ENCODE peak calls at places on chromosome 4, in seven cellular contexts. I is activated CD4-positive, CD25-positive, alpha-beta regulatory T cell; T is midbrain; J is hepatocyte; K is stimulated activated CD4-positive, alpha-beta T cell treated with anti-CD3 and anti-CD28 coated beads, TNF-alpha, amount 100 ng/mL, for 24 hours; G is stromal cell of bone marrow; V is NCI-H1092. M is an unnamed sample.

GRCh38 chr4:6204871-6205583 is 4.7 kb upstream of the JAKMIP1 start:
- DNase-seq in I (no peak), T (no peak), J (no peak), K (no peak), G (no peak), V (no peak), M (no peak)

GRCh38 chr4:152679414-152680281 is at the start of gene TMEM154:
- DNase-seq in I (peak; percentile 14), T (peak; percentile 43), J (peak; percentile 74), K (peak; percentile 59), G (peak; percentile 26), V (peak; percentile 46), M (peak; percentile 67)

GRCh38 chr4:173835863-173836262 is 305.8 kb upstream of the HAND2 start:
- DNase-seq in I (no peak), T (no peak), J (peak; percentile 51), K (no peak), G (peak; percentile 45), V (no peak), M (no peak)

GRCh38 chr4:126268106-126268505 is 953.4 kb downstream of the FAT4 start:
- DNase-seq in I (no peak), T (no peak), J (no peak), K (no peak), G (peak; percentile 18), V (no peak), M (no peak)

GRCh38 chr4:74109894-74110605 is 11.1 kb upstream of the CXCL2 start:
- DNase-seq in I (no peak), T (no peak), J (no peak), K (no peak), G (peak; percentile 92), V (no peak), M (no peak)

GRCh38 chr4:173883821-173884220 is 353.8 kb upstream of the HAND2 start:
- DNase-seq in I (no peak), T (no peak), J (peak; percentile 8), K (no peak), G (peak; percentile 2), V (no peak), M (no peak)

GRCh38 chr4:81723927-81724587 is 252.3 kb upstream of the RASGEF1B start:
- DNase-seq in I (no peak), T (no peak), J (peak; percentile 38), K (no peak), G (no peak), V (no peak), M (no peak)

GRCh38 chr4:79198886-79199591 is 126.8 kb downstream of the NAA11 start:
- DNase-seq in I (no peak), T (no peak), J (no peak), K (no peak), G (no peak), V (peak; percentile 55), M (no peak)

GRCh38 chr4:47287735-47288134 is 175.8 kb downstream of the COMMD8 start:
- DNase-seq in I (no peak), T (no peak), J (peak; percentile 36), K (no peak), G (peak; percentile 40), V (no peak), M (no peak)

GRCh38 chr4:23022032-23022431 is 329.3 kb downstream of the GBA3 start:
- DNase-seq in I (no peak), T (no peak), J (peak; percentile 7), K (no peak), G (peak; percentile 86), V (no peak), M (no peak)

GRCh38 chr4:151226004-151226932 is 50.7 kb upstream of the PRSS48 start:
- DNase-seq in I (no peak), T (peak; percentile 56), J (peak; percentile 46), K (no peak), G (peak; percentile 85), V (no peak), M (no peak)

GRCh38 chr4:5098176-5098575 is 46.9 kb downstream of the STK32B start:
- DNase-seq in I (no peak), T (no peak), J (no peak), K (no peak), G (no peak), V (no peak), M (no peak)

GRCh38 chr4:107825072-107825789 is 499 bp downstream of the SGMS2 start:
- DNase-seq in I (no peak), T (no peak), J (peak; percentile 72), K (no peak), G (no peak), V (peak; percentile 42), M (no peak)

GRCh38 chr4:186703510-186703909 is 20.1 kb downstream of the FAT1 start:
- DNase-seq in I (no peak), T (no peak), J (no peak), K (no peak), G (no peak), V (no peak), M (no peak)

GRCh38 chr4:151679247-151679646 is 81.6 kb downstream of the GATB start:
- DNase-seq in I (no peak), T (no peak), J (no peak), K (no peak), G (no peak), V (no peak), M (no peak)

GRCh38 chr4:95268819-95269565 is 279.8 kb downstream of the UNC5C start:
- DNase-seq in I (no peak), T (no peak), J (no peak), K (no peak), G (no peak), V (peak; percentile 7), M (no peak)

GRCh38 chr4:151690164-151690856 is 70.5 kb downstream of the GATB start:
- DNase-seq in I (no peak), T (no peak), J (peak; percentile 32), K (no peak), G (no peak), V (no peak), M (no peak)

GRCh38 chr4:39574946-39575345 is 47.7 kb upstream of the UGDH start:
- DNase-seq in I (no peak), T (no peak), J (no peak), K (no peak), G (no peak), V (no peak), M (no peak)

GRCh38 chr4:19850909-19851308 is 400.8 kb upstream of the SLIT2 start:
- DNase-seq in I (no peak), T (no peak), J (no peak), K (no peak), G (peak; percentile 54), V (no peak), M (no peak)

GRCh38 chr4:124883642-124884041 is 171.1 kb upstream of the ANKRD50 start:
- DNase-seq in I (no peak), T (no peak), J (no peak), K (no peak), G (no peak), V (no peak), M (no peak)

GRCh38 chr4:17788956-17789355 is 7.5 kb upstream of the FAM184B start:
- DNase-seq in I (no peak), T (no peak), J (no peak), K (no peak), G (no peak), V (no peak), M (no peak)

GRCh38 chr4:168528131-168528949 is 31.5 kb downstream of the PALLD start:
- DNase-seq in I (no peak), T (no peak), J (no peak), K (no peak), G (no peak), V (no peak), M (no peak)

GRCh38 chr4:52407545-52407944 is 251.6 kb downstream of the USP46 start:
- DNase-seq in I (no peak), T (no peak), J (no peak), K (no peak), G (no peak), V (no peak), M (no peak)

GRCh38 chr4:161097821-161098220 is 1066.0 kb downstream of the FSTL5 start:
- DNase-seq in I (no peak), T (no peak), J (no peak), K (no peak), G (no peak), V (no peak), M (no peak)

GRCh38 chr4:169160825-169161224 is 109.9 kb downstream of the SH3RF1 start:
- DNase-seq in I (no peak), T (peak; percentile 10), J (no peak), K (no peak), G (peak; percentile 40), V (no peak), M (no peak)

GRCh38 chr4:168562021-168562691 is 65.3 kb downstream of the PALLD start:
- DNase-seq in I (no peak), T (no peak), J (no peak), K (no peak), G (no peak), V (no peak), M (no peak)

GRCh38 chr4:98816386-98816785 is 112.5 kb downstream of the EIF4E start:
- DNase-seq in I (no peak), T (no peak), J (no peak), K (no peak), G (no peak), V (no peak), M (no peak)

GRCh38 chr4:3253808-3254207 is 4.8 kb downstream of the MSANTD1 start:
- DNase-seq in I (no peak), T (no peak), J (no peak), K (no peak), G (no peak), V (no peak), M (no peak)

GRCh38 chr4:144647095-144647959 is 1.4 kb downstream of the HHIP start:
- DNase-seq in I (no peak), T (peak; percentile 62), J (peak; percentile 25), K (no peak), G (no peak), V (no peak), M (no peak)

GRCh38 chr4:19842471-19842870 is 409.2 kb upstream of the SLIT2 start:
- DNase-seq in I (no peak), T (no peak), J (no peak), K (no peak), G (no peak), V (no peak), M (no peak)

GRCh38 chr4:172142331-172142738 is 329.1 kb downstream of the GALNTL6 start:
- DNase-seq in I (no peak), T (no peak), J (no peak), K (no peak), G (no peak), V (no peak), M (no peak)

GRCh38 chr4:151798678-151799416 is 38.0 kb upstream of the GATB start:
- DNase-seq in I (no peak), T (no peak), J (no peak), K (no peak), G (no peak), V (no peak), M (no peak)

GRCh38 chr4:165328708-165329107 is 1.2 kb downstream of the MSMO1 start:
- DNase-seq in I (no peak), T (no peak), J (peak; percentile 28), K (no peak), G (no peak), V (no peak), M (no peak)

GRCh38 chr4:8204576-8205227 is 5.6 kb downstream of the SH3TC1 start:
- DNase-seq in I (no peak), T (no peak), J (no peak), K (no peak), G (no peak), V (no peak), M (no peak)

GRCh38 chr4:158410272-158410671 is 111.4 kb upstream of the RXFP1 start:
- DNase-seq in I (no peak), T (no peak), J (no peak), K (no peak), G (peak; percentile 15), V (no peak), M (no peak)

GRCh38 chr4:145937021-145937861 is 1.4 kb downstream of the ZNF827 start:
- DNase-seq in I (peak; percentile 18), T (peak; percentile 79), J (peak; percentile 86), K (peak; percentile 50), G (no peak), V (peak; percentile 13), M (peak; percentile 50)